ENCODE peak calls at places on chromosome 7, in nine cellular contexts. S is AG04450, N is upper lobe of left lung, H is SK-N-SH, X is heart left ventricle, A is stomach, B is ovary, K is prostate gland, U is mammary epithelial cell. M is an unnamed sample. For H3K27me3, the result is how much of the 10 kb centered on the place peaks cover.

GRCh38 chr7:11841657-11842056 is 9.7 kb upstream of the THSD7A start:
- DNase-seq in S (no peak), N (no peak), H (no peak), X (no peak), A (no peak), B (no peak), K (no peak), U (no peak), M (no peak)

GRCh38 chr7:101169838-101170531 is 4.6 kb upstream of the VGF start:
- DNase-seq in S (no peak), N (peak), H (peak), X (peak), A (peak), B (peak), K (peak), U (peak), M (peak)

GRCh38 chr7:48087349-48087748 is 1.7 kb upstream of the UPP1 start:
- DNase-seq in S (no peak), N (no peak), H (no peak), X (no peak), A (no peak), B (no peak), K (no peak), U (peak), M (no peak)

GRCh38 chr7:148014473-148014872 is 576.1 kb upstream of the C7orf33 start:
- DNase-seq in S (no peak), N (no peak), H (no peak), X (no peak), A (no peak), B (no peak), K (no peak), U (peak), M (no peak)

GRCh38 chr7:20793686-20794394 is 7.2 kb upstream of the SP8 start:
- DNase-seq in S (no peak), N (no peak), H (no peak), X (no peak), A (no peak), B (no peak), K (no peak), U (no peak), M (no peak)

GRCh38 chr7:42161723-42162122 is 75.3 kb downstream of the GLI3 start:
- DNase-seq in S (no peak), N (no peak), H (no peak), X (no peak), A (no peak), B (no peak), K (no peak), U (peak), M (no peak)

GRCh38 chr7:35785250-35785649 is 15.6 kb upstream of the SEPTIN7 start:
- DNase-seq in S (no peak), N (no peak), H (no peak), X (no peak), A (no peak), B (no peak), K (no peak), U (no peak), M (no peak)

GRCh38 chr7:22864855-22865606 is 42.4 kb upstream of the TOMM7 start:
- DNase-seq in S (no peak), N (no peak), H (no peak), X (no peak), A (no peak), B (no peak), K (no peak), U (no peak), M (no peak)

GRCh38 chr7:82335927-82336326 is 107.7 kb downstream of the CACNA2D1 start:
- DNase-seq in S (no peak), N (no peak), H (peak), X (no peak), A (no peak), B (no peak), K (peak), U (peak), M (no peak)

GRCh38 chr7:111765936-111766643 is 203.8 kb upstream of the IMMP2L start:
- DNase-seq in S (no peak), N (no peak), H (no peak), X (no peak), A (no peak), B (no peak), K (peak), U (no peak), M (no peak)

GRCh38 chr7:16711730-16712129 is 41.8 kb upstream of the TSPAN13 start:
- DNase-seq in S (no peak), N (no peak), H (no peak), X (no peak), A (no peak), B (no peak), K (no peak), U (no peak), M (no peak)

GRCh38 chr7:111098011-111098925 is 7.3 kb downstream of the LRRN3 start:
- DNase-seq in S (no peak), N (no peak), H (no peak), X (peak), A (no peak), B (no peak), K (no peak), U (no peak), M (peak)

GRCh38 chr7:127666602-127667001 is 14.6 kb downstream of the SND1 start:
- DNase-seq in S (no peak), N (no peak), H (peak), X (no peak), A (no peak), B (no peak), K (peak), U (no peak), M (no peak)

GRCh38 chr7:73920406-73921134 is 59.6 kb downstream of the TMEM270 start:
- DNase-seq in S (no peak), N (no peak), H (peak), X (no peak), A (no peak), B (no peak), K (no peak), U (no peak), M (no peak)

GRCh38 chr7:47371733-47372368 is 210.1 kb downstream of the TNS3 start:
- DNase-seq in S (no peak), N (peak), H (peak), X (peak), A (peak), B (peak), K (peak), U (peak), M (no peak)

GRCh38 chr7:142883145-142883544 is 2.4 kb downstream of the TRPV6 start:
- DNase-seq in S (no peak), N (no peak), H (no peak), X (peak), A (no peak), B (no peak), K (no peak), U (no peak), M (no peak)

GRCh38 chr7:28626629-28627262 is 214.4 kb downstream of the CREB5 start:
- DNase-seq in S (no peak), N (no peak), H (peak), X (no peak), A (no peak), B (no peak), K (no peak), U (peak), M (no peak)

GRCh38 chr7:100034871-100035510 is 14.6 kb upstream of the ZSCAN21 start:
- DNase-seq in S (peak), N (no peak), H (no peak), X (no peak), A (no peak), B (no peak), K (no peak), U (no peak), M (no peak)

GRCh38 chr7:81488210-81488609 is 281.6 kb downstream of the HGF start:
- DNase-seq in S (no peak), N (no peak), H (no peak), X (no peak), A (no peak), B (no peak), K (no peak), U (peak), M (no peak)

GRCh38 chr7:520503-521161 is 986 bp upstream of the PDGFA start:
- DNase-seq in S (no peak), N (peak), H (no peak), X (no peak), A (no peak), B (peak), K (no peak), U (no peak), M (no peak)
- H3K27me3 ChIP-seq in S (under half), N (under half), H (under half), X (under half), A (half or more), B (under half), K (under half), U (under half), M (under half)

DNA sequence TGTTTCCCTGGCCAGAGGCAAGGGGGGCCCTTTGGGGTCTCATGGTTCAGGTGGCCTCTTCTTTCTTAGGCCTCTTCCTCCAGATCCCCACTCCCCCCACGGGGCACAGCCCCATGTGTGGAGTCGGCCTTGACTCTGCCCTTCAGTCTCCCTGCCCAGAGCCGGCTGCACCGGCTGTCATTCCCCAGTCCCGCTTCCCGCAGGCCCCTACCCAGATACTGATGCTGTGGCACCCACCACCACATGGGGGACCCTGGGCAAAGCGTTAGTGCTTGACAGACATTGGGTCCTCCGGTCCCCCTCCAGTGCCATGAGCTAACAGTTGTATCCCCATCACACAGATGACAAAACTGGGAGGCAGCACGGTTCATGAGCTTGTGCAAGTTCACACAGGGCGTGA is 6.3 kb upstream of the GIMAP8 start:
- DNase-seq in S (no peak), N (no peak), H (no peak), X (no peak), A (no peak), B (no peak), K (no peak), U (no peak), M (no peak)
- TF ChIP-seq CTCF in S (no peak), N (no peak), H (no peak), X (no peak), A (no peak), B (no peak), K (no peak), U (no peak), M (no peak)

GRCh38 chr7:911791-912480 is 35.6 kb downstream of the GET4 start:
- DNase-seq in S (no peak), N (peak), H (no peak), X (no peak), A (no peak), B (no peak), K (no peak), U (no peak), M (no peak)
- H3K27ac ChIP-seq in S (no peak), N (no peak), H (no peak), X (no peak), A (no peak), B (no peak), K (no peak), U (no peak), M (no peak)

GRCh38 chr7:31991846-31992245 is 78.4 kb downstream of the PDE1C start:
- DNase-seq in S (no peak), N (no peak), H (no peak), X (no peak), A (no peak), B (no peak), K (no peak), U (peak), M (no peak)
- H3K27me3 ChIP-seq in S (under half), N (under half), H (under half), X (under half), A (under half), B (under half), K (under half), U (under half), M (under half)

GRCh38 chr7:26151953-26152781 is at the start of gene NFE2L3:
- DNase-seq in S (no peak), N (peak), H (peak), X (peak), A (peak), B (peak), K (peak), U (peak), M (peak)
- TF ChIP-seq CTCF in S (no peak), N (peak), H (no peak), X (no peak), A (no peak), B (no peak), K (peak), U (no peak), M (no peak)

DNA sequence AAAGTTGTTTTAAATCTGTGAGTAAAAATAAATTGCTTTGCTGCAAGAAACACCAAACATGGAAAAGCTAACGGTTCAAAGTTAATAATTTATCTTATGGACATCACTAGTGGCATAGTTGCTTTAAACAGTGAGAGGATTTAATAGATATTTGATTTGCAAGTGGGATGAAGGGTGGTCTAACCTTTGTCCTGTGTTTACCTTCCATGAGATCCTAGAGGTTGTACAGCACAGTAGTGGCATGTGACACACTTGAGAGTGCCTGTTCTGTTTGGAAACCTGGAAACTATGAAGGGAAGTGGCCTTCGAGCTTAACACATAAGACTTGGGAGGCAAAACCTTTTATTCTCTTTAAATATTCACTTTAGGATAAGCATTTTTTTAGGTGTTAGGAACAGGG is 16.0 kb downstream of the EGFR start:
- DNase-seq in S (no peak), N (no peak), H (no peak), X (no peak), A (no peak), B (no peak), K (no peak), U (no peak), M (no peak)
- H3K27ac ChIP-seq in S (no peak), N (no peak), H (no peak), X (no peak), A (no peak), B (no peak), K (no peak), U (no peak), M (no peak)